ENCODE peak calls at places on chromosome 11, in seven cellular contexts. X is AG09309, T is RWPE1, E is cardiac muscle cell, J is left colon, I is hypothalamus, G is upper lobe of right lung. L is an unnamed sample.

GRCh38 chr11:3802016-3802790 is 4.8 kb upstream of the NUP98 start:
- DNase-seq in X (no peak), T (no peak), E (no peak), J (no peak), I (no peak), G (no peak), L (peak; percentile 29)

GRCh38 chr11:65662802-65663633 is at the start of gene RELA:
- DNase-seq in X (peak; percentile 78), T (peak; percentile 92), E (peak; percentile 96), J (peak; percentile 94), I (peak; percentile 96), G (peak; percentile 96), L (peak; percentile 97)

GRCh38 chr11:100849009-100849913 is 162.2 kb downstream of the ARHGAP42 start:
- DNase-seq in X (peak; percentile 91), T (no peak), E (no peak), J (no peak), I (no peak), G (no peak), L (peak; percentile 49)

GRCh38 chr11:60830478-60831142 is 11.3 kb upstream of the CCDC86 start:
- DNase-seq in X (no peak), T (peak; percentile 45), E (no peak), J (no peak), I (no peak), G (no peak), L (no peak)

GRCh38 chr11:3167143-3168119 is 2.3 kb upstream of the OSBPL5 start:
- DNase-seq in X (no peak), T (no peak), E (peak; percentile 0), J (no peak), I (no peak), G (peak; percentile 46), L (no peak)

GRCh38 chr11:62573006-62573591 is 592 bp downstream of the EEF1G start:
- DNase-seq in X (no peak), T (peak; percentile 29), E (peak; percentile 44), J (peak; percentile 32), I (no peak), G (peak; percentile 67), L (peak; percentile 36)

GRCh38 chr11:112062923-112063322 is 10.9 kb downstream of the PIH1D2 start:
- DNase-seq in X (no peak), T (no peak), E (no peak), J (no peak), I (no peak), G (no peak), L (no peak)

GRCh38 chr11:34749666-34750659 is 129.1 kb downstream of the EHF start:
- DNase-seq in X (peak; percentile 77), T (peak; percentile 74), E (no peak), J (no peak), I (peak; percentile 23), G (peak; percentile 88), L (peak; percentile 35)

GRCh38 chr11:26896716-26897115 is 97.2 kb upstream of the FIBIN start:
- DNase-seq in X (peak; percentile 29), T (no peak), E (no peak), J (no peak), I (no peak), G (no peak), L (no peak)

GRCh38 chr11:9972917-9973504 is 309.1 kb downstream of the SWAP70 start:
- DNase-seq in X (peak; percentile 40), T (peak; percentile 49), E (peak; percentile 38), J (peak; percentile 11), I (no peak), G (no peak), L (peak; percentile 61)

GRCh38 chr11:93075782-93076181 is 106.3 kb downstream of the MTNR1B start:
- DNase-seq in X (no peak), T (no peak), E (no peak), J (no peak), I (no peak), G (no peak), L (no peak)

GRCh38 chr11:60703374-60703773 is 4.0 kb downstream of the MS4A8 start:
- DNase-seq in X (no peak), T (no peak), E (no peak), J (no peak), I (no peak), G (no peak), L (no peak)

GRCh38 chr11:126712017-126712625 is 288.4 kb downstream of the KIRREL3 start:
- DNase-seq in X (no peak), T (no peak), E (no peak), J (no peak), I (no peak), G (no peak), L (peak; percentile 30)

GRCh38 chr11:47002366-47002765 is 65.8 kb downstream of the CSTPP1 start:
- DNase-seq in X (no peak), T (no peak), E (no peak), J (no peak), I (no peak), G (no peak), L (no peak)

GRCh38 chr11:74926304-74927030 is 22.4 kb downstream of the XRRA1 start:
- DNase-seq in X (peak; percentile 57), T (no peak), E (no peak), J (no peak), I (no peak), G (no peak), L (no peak)

GRCh38 chr11:111310088-111310487 is 11.7 kb downstream of the POU2AF3 start:
- DNase-seq in X (no peak), T (no peak), E (no peak), J (no peak), I (no peak), G (no peak), L (no peak)

GRCh38 chr11:132911186-132911585 is 621.1 kb downstream of the OPCML start:
- DNase-seq in X (no peak), T (peak; percentile 8), E (peak; percentile 82), J (no peak), I (no peak), G (no peak), L (peak; percentile 53)

GRCh38 chr11:110720646-110721283 is 8.5 kb upstream of the ARHGAP20 start:
- DNase-seq in X (no peak), T (no peak), E (no peak), J (no peak), I (no peak), G (no peak), L (no peak)

GRCh38 chr11:19828382-19829108 is 115.9 kb downstream of the NAV2 start:
- DNase-seq in X (no peak), T (no peak), E (no peak), J (no peak), I (no peak), G (no peak), L (no peak)

GRCh38 chr11:103609117-103610066 is 427.0 kb upstream of the DDI1 start:
- DNase-seq in X (peak; percentile 85), T (peak; percentile 87), E (no peak), J (no peak), I (no peak), G (no peak), L (peak; percentile 74)

GRCh38 chr11:120127236-120127635 is 10.7 kb downstream of the TRIM29 start:
- DNase-seq in X (no peak), T (no peak), E (no peak), J (no peak), I (no peak), G (peak; percentile 30), L (no peak)

GRCh38 chr11:3341298-3341697 is 37.6 kb downstream of the ZNF195 start:
- DNase-seq in X (peak; percentile 1), T (peak; percentile 24), E (peak; percentile 72), J (peak; percentile 85), I (peak; percentile 25), G (peak; percentile 80), L (peak; percentile 50)

GRCh38 chr11:2466869-2467694 is 22.3 kb downstream of the KCNQ1 start:
- DNase-seq in X (no peak), T (no peak), E (no peak), J (no peak), I (no peak), G (peak; percentile 61), L (no peak)

GRCh38 chr11:118911113-118911879 is 14.4 kb downstream of the BCL9L start:
- DNase-seq in X (no peak), T (no peak), E (no peak), J (peak; percentile 63), I (no peak), G (no peak), L (peak; percentile 88)

GRCh38 chr11:63832336-63832735 is 6.6 kb upstream of the MARK2 start:
- DNase-seq in X (no peak), T (no peak), E (no peak), J (no peak), I (no peak), G (no peak), L (no peak)

GRCh38 chr11:124889692-124890091 is 8.0 kb downstream of the ROBO4 start:
- DNase-seq in X (no peak), T (no peak), E (no peak), J (no peak), I (no peak), G (no peak), L (no peak)

GRCh38 chr11:831132-831864 is 1.5 kb upstream of the CD151 start:
- DNase-seq in X (no peak), T (no peak), E (no peak), J (no peak), I (no peak), G (no peak), L (no peak)

GRCh38 chr11:132231656-132232173 is 861.3 kb downstream of the NTM start:
- DNase-seq in X (no peak), T (no peak), E (no peak), J (no peak), I (no peak), G (no peak), L (no peak)

GRCh38 chr11:18632841-18633240 is 1.3 kb downstream of the SPTY2D1 start:
- DNase-seq in X (no peak), T (no peak), E (no peak), J (no peak), I (no peak), G (no peak), L (no peak)

GRCh38 chr11:77346906-77347603 is 45.6 kb upstream of the GDPD4 start:
- DNase-seq in X (peak; percentile 81), T (no peak), E (no peak), J (no peak), I (no peak), G (no peak), L (no peak)

GRCh38 chr11:126992065-126992803 is 8.3 kb downstream of the KIRREL3 start:
- DNase-seq in X (peak; percentile 96), T (no peak), E (no peak), J (no peak), I (no peak), G (no peak), L (no peak)

GRCh38 chr11:86251285-86251830 is 6.8 kb downstream of the EED start:
- DNase-seq in X (no peak), T (no peak), E (no peak), J (no peak), I (no peak), G (no peak), L (no peak)

GRCh38 chr11:66706989-66707388 is 22.0 kb downstream of the SPTBN2 start:
- DNase-seq in X (no peak), T (no peak), E (no peak), J (no peak), I (no peak), G (no peak), L (no peak)

GRCh38 chr11:113991170-113991569 is 16.3 kb downstream of the HTR3A start:
- DNase-seq in X (no peak), T (peak; percentile 51), E (peak; percentile 89), J (peak; percentile 37), I (no peak), G (no peak), L (peak; percentile 77)

GRCh38 chr11:86627776-86628455 is 44.5 kb downstream of the ME3 start:
- DNase-seq in X (peak; percentile 39), T (no peak), E (no peak), J (no peak), I (no peak), G (no peak), L (no peak)

L was measured in hepatocyte.